ENCODE peak calls at places on chromosome 6, in four cellular contexts. One of them, this sample, is unnamed.

GRCh38 chr6:111657146-111657545 is 51.5 kb upstream of the TRAF3IP2 start:
- DNase-seq in nephron progenitor cell: no peak
- DNase-seq in substantia nigra: no peak
- DNase-seq in HTR-8/SVneo: peak
- DNase-seq in this sample: peak

GRCh38 chr6:41892921-41893564 is 2.1 kb downstream of the USP49 start:
- DNase-seq in HTR-8/SVneo: no peak
- DNase-seq in nephron progenitor cell: no peak
- DNase-seq in substantia nigra: no peak
- DNase-seq in this sample: no peak

GRCh38 chr6:135830452-135830851 is 21.0 kb upstream of the PDE7B start:
- DNase-seq in substantia nigra: no peak
- DNase-seq in nephron progenitor cell: no peak
- DNase-seq in HTR-8/SVneo: no peak
- DNase-seq in this sample: no peak

GRCh38 chr6:45169815-45170214 is 158.3 kb upstream of the RUNX2 start:
- DNase-seq in substantia nigra: no peak
- DNase-seq in nephron progenitor cell: no peak
- DNase-seq in HTR-8/SVneo: no peak
- DNase-seq in this sample: no peak

GRCh38 chr6:129774697-129775447 is 64.9 kb upstream of the ARHGAP18 start:
- DNase-seq in HTR-8/SVneo: peak
- DNase-seq in substantia nigra: peak
- DNase-seq in nephron progenitor cell: peak
- DNase-seq in this sample: peak

GRCh38 chr6:77092971-77093370 is 370.3 kb downstream of the HTR1B start:
- DNase-seq in substantia nigra: no peak
- DNase-seq in HTR-8/SVneo: no peak
- DNase-seq in nephron progenitor cell: no peak
- DNase-seq in this sample: peak

GRCh38 chr6:137313928-137314855 is 95.0 kb upstream of the IFNGR1 start:
- DNase-seq in substantia nigra: no peak
- DNase-seq in nephron progenitor cell: peak
- DNase-seq in HTR-8/SVneo: peak
- DNase-seq in this sample: peak

GRCh38 chr6:133983099-133983939 is 30.3 kb downstream of the TBPL1 start:
- DNase-seq in nephron progenitor cell: no peak
- DNase-seq in substantia nigra: no peak
- DNase-seq in HTR-8/SVneo: peak
- DNase-seq in this sample: no peak

GRCh38 chr6:170096803-170097504 is 193.9 kb downstream of the DLL1 start:
- DNase-seq in HTR-8/SVneo: no peak
- DNase-seq in substantia nigra: no peak
- DNase-seq in nephron progenitor cell: no peak
- DNase-seq in this sample: no peak

GRCh38 chr6:24919404-24919892 is 16.3 kb downstream of the RIPOR2 start:
- DNase-seq in HTR-8/SVneo: no peak
- DNase-seq in nephron progenitor cell: no peak
- DNase-seq in substantia nigra: no peak
- DNase-seq in this sample: no peak

GRCh38 chr6:13303668-13304017 is 24.7 kb downstream of the TBC1D7 start:
- DNase-seq in nephron progenitor cell: no peak
- DNase-seq in substantia nigra: peak
- DNase-seq in HTR-8/SVneo: no peak
- DNase-seq in this sample: peak

GRCh38 chr6:158231551-158232444 is 63.6 kb downstream of the GTF2H5 start:
- DNase-seq in HTR-8/SVneo: peak
- DNase-seq in substantia nigra: peak
- DNase-seq in nephron progenitor cell: peak
- DNase-seq in this sample: peak

GRCh38 chr6:16313732-16314131 is 75.3 kb downstream of the GMPR start:
- DNase-seq in nephron progenitor cell: no peak
- DNase-seq in HTR-8/SVneo: no peak
- DNase-seq in substantia nigra: no peak
- DNase-seq in this sample: no peak

GRCh38 chr6:112307707-112308106 is 39.4 kb upstream of the RFPL4B start:
- DNase-seq in substantia nigra: no peak
- DNase-seq in nephron progenitor cell: peak
- DNase-seq in HTR-8/SVneo: no peak
- DNase-seq in this sample: no peak

GRCh38 chr6:39466664-39467063 is 144.2 kb upstream of the KCNK16 start:
- DNase-seq in nephron progenitor cell: no peak
- DNase-seq in substantia nigra: no peak
- DNase-seq in HTR-8/SVneo: no peak
- DNase-seq in this sample: no peak

GRCh38 chr6:26379236-26380139 is 3.4 kb upstream of the BTN2A2 start:
- DNase-seq in substantia nigra: no peak
- DNase-seq in nephron progenitor cell: no peak
- DNase-seq in HTR-8/SVneo: no peak
- DNase-seq in this sample: no peak

GRCh38 chr6:158043586-158044524 is 62.2 kb downstream of the SYNJ2 start:
- DNase-seq in HTR-8/SVneo: no peak
- DNase-seq in substantia nigra: no peak
- DNase-seq in nephron progenitor cell: no peak
- DNase-seq in this sample: no peak

GRCh38 chr6:114430534-114431124 is 87.8 kb upstream of the HS3ST5 start:
- DNase-seq in substantia nigra: no peak
- DNase-seq in HTR-8/SVneo: no peak
- DNase-seq in nephron progenitor cell: peak
- DNase-seq in this sample: no peak